ENCODE peak calls at places on chromosome 4, in ten cellular contexts. E is pancreas; Q is hepatocyte; N is suprapubic skin; X is neuronal stem cell; Y is lung; J is GM23248; I is kidney; O is CD4-positive, CD25-positive, alpha-beta regulatory T cell; F is DND-41. B is an unnamed sample. For H3K4me1, the result is how much of the 10 kb centered on the place peaks cover.

GRCh38 chr4:41124916-41125548 is 89.3 kb downstream of the APBB2 start:
- DNase-seq in E (no peak), Q (no peak), N (no peak), X (no peak), Y (peak), J (peak), I (no peak), O (no peak), F (no peak), B (no peak)

GRCh38 chr4:169439244-169439643 is 168.5 kb upstream of the SH3RF1 start:
- DNase-seq in E (no peak), Q (no peak), N (no peak), X (no peak), Y (no peak), J (no peak), I (no peak), O (no peak), F (no peak), B (no peak)

GRCh38 chr4:152064753-152065152 is 303.9 kb upstream of the GATB start:
- DNase-seq in E (no peak), Q (no peak), N (no peak), X (no peak), Y (no peak), J (no peak), I (no peak), O (no peak), F (no peak), B (no peak)

GRCh38 chr4:21476753-21477152 is 471.8 kb downstream of the KCNIP4 start:
- DNase-seq in E (no peak), Q (peak), N (no peak), X (peak), Y (no peak), J (peak), I (no peak), O (no peak), F (peak), B (no peak)

GRCh38 chr4:141329174-141329569 is 108.5 kb downstream of the ZNF330 start:
- DNase-seq in E (no peak), Q (no peak), N (no peak), X (no peak), Y (no peak), J (peak), I (no peak), O (no peak), F (no peak), B (no peak)

GRCh38 chr4:83875437-83875836 is 339.5 kb downstream of the GPAT3 start:
- DNase-seq in E (no peak), Q (no peak), N (no peak), X (no peak), Y (no peak), J (no peak), I (no peak), O (no peak), F (no peak), B (no peak)

GRCh38 chr4:138875886-138876608 is 139.5 kb upstream of the NOCT start:
- DNase-seq in E (no peak), Q (no peak), N (no peak), X (no peak), Y (no peak), J (peak), I (no peak), O (no peak), F (no peak), B (no peak)

GRCh38 chr4:151198748-151199147 is 78.2 kb upstream of the PRSS48 start:
- DNase-seq in E (no peak), Q (no peak), N (no peak), X (no peak), Y (no peak), J (peak), I (no peak), O (no peak), F (no peak), B (no peak)

GRCh38 chr4:108345862-108346530 is 177.3 kb upstream of the LEF1 start:
- DNase-seq in E (no peak), Q (no peak), N (no peak), X (no peak), Y (no peak), J (peak), I (no peak), O (no peak), F (no peak), B (no peak)

GRCh38 chr4:100895572-100896197 is 377.9 kb upstream of the EMCN start:
- DNase-seq in E (no peak), Q (no peak), N (no peak), X (no peak), Y (no peak), J (peak), I (no peak), O (no peak), F (no peak), B (no peak)

GRCh38 chr4:54090804-54091623 is 8.9 kb upstream of the GSX2 start:
- DNase-seq in E (peak), Q (peak), N (no peak), X (no peak), Y (no peak), J (peak), I (peak), O (no peak), F (no peak), B (peak)

GRCh38 chr4:140720387-140721087 is 35.6 kb downstream of the TBC1D9 start:
- DNase-seq in E (no peak), Q (no peak), N (no peak), X (no peak), Y (no peak), J (no peak), I (peak), O (no peak), F (no peak), B (no peak)

GRCh38 chr4:187491959-187492358 is 503.6 kb upstream of the ZFP42 start:
- DNase-seq in E (no peak), Q (no peak), N (no peak), X (no peak), Y (no peak), J (no peak), I (no peak), O (no peak), F (no peak), B (no peak)

GRCh38 chr4:40750461-40751258 is 905 bp downstream of the NSUN7 start:
- DNase-seq in E (peak), Q (peak), N (no peak), X (peak), Y (peak), J (peak), I (no peak), O (no peak), F (no peak), B (no peak)

GRCh38 chr4:1167244-1167949 is 5.0 kb downstream of the SPON2 start:
- DNase-seq in E (peak), Q (peak), N (peak), X (peak), Y (peak), J (peak), I (peak), O (peak), F (peak), B (peak)

GRCh38 chr4:158315706-158316105 is 105.4 kb downstream of the TMEM144 start:
- DNase-seq in E (no peak), Q (no peak), N (no peak), X (no peak), Y (no peak), J (peak), I (no peak), O (no peak), F (no peak), B (no peak)

GRCh38 chr4:111879539-111879938 is 265.7 kb upstream of the FAM241A start:
- DNase-seq in E (no peak), Q (no peak), N (no peak), X (no peak), Y (no peak), J (no peak), I (no peak), O (no peak), F (no peak), B (no peak)

GRCh38 chr4:42488114-42488513 is 90.8 kb downstream of the SHISA3 start:
- DNase-seq in E (no peak), Q (no peak), N (no peak), X (no peak), Y (no peak), J (no peak), I (no peak), O (no peak), F (no peak), B (no peak)

GRCh38 chr4:42489095-42489494 is 91.8 kb downstream of the SHISA3 start:
- DNase-seq in E (no peak), Q (no peak), N (no peak), X (no peak), Y (no peak), J (no peak), I (no peak), O (no peak), F (no peak), B (no peak)

GRCh38 chr4:42487230-42487629 is 89.9 kb downstream of the SHISA3 start:
- DNase-seq in E (no peak), Q (no peak), N (no peak), X (no peak), Y (no peak), J (no peak), I (no peak), O (no peak), F (no peak), B (no peak)

GRCh38 chr4:42488554-42488953 is 91.3 kb downstream of the SHISA3 start:
- DNase-seq in E (no peak), Q (no peak), N (no peak), X (no peak), Y (no peak), J (no peak), I (no peak), O (no peak), F (no peak), B (no peak)

GRCh38 chr4:42490015-42490414 is 92.7 kb downstream of the SHISA3 start:
- DNase-seq in E (no peak), Q (no peak), N (no peak), X (no peak), Y (no peak), J (no peak), I (no peak), O (no peak), F (no peak), B (no peak)
- H3K4me1 ChIP-seq in E (under half), Q (under half), N (under half), X (under half), Y (under half), J (under half), I (under half), O (under half), F (under half), B (under half)

DNA sequence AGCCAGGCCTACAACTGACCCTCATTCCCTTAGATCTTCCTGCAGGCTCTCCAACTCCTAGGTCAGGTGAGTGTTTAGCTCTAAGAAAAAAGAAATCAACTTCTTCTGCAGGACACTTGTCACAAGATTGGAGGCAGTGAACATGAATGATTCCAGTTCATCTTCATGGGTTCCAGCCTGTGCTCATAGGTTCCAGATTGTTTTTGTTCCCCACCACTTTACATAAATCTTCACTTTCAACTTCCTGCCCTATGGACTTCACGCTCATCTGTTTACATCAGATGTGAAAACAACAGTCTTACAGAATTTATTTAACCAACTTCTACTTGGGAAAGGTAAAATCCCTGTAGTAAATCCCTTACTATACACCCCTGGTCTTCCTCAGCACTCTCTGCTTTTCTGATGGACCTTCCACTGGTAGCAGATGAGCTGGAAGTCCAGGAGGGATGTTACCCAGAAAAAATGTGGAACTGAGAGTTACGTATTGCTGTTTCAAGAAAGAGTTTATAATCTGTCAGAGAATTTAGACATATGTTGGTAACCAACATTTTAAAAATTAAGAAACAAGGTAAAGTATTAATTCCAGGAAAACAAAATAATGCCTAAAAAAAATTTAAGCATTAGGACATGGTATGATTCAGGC is 62.4 kb downstream of the ANAPC10 start:
- DNase-seq in E (no peak), Q (no peak), N (no peak), X (no peak), Y (no peak), J (no peak), I (no peak), O (no peak), F (no peak), B (no peak)
- H3K27ac ChIP-seq in E (no peak), Q (no peak), N (no peak), X (no peak), Y (no peak), J (no peak), I (no peak), O (no peak), F (peak), B (no peak)

GRCh38 chr4:98512918-98513317 is 145.5 kb downstream of the TSPAN5 start:
- DNase-seq in E (no peak), Q (no peak), N (no peak), X (no peak), Y (no peak), J (no peak), I (no peak), O (no peak), F (no peak), B (no peak)
- H3K4me1 ChIP-seq in E (under half), Q (half or more), N (under half), X (under half), Y (under half), J (half or more), I (under half), O (under half), F (under half), B (under half)

GRCh38 chr4:181792641-181793612 is 450.3 kb upstream of the TENM3 start:
- DNase-seq in E (no peak), Q (no peak), N (no peak), X (no peak), Y (no peak), J (no peak), I (no peak), O (no peak), F (no peak), B (no peak)
- H3K27ac ChIP-seq in E (no peak), Q (no peak), N (no peak), X (no peak), Y (no peak), J (no peak), I (no peak), O (no peak), F (no peak), B (no peak)

GRCh38 chr4:6811165-6811564 is 28.6 kb downstream of the KIAA0232 start:
- DNase-seq in E (no peak), Q (no peak), N (no peak), X (no peak), Y (no peak), J (no peak), I (no peak), O (no peak), F (no peak), B (no peak)

GRCh38 chr4:6819295-6819694 is 36.8 kb downstream of the KIAA0232 start:
- DNase-seq in E (no peak), Q (no peak), N (no peak), X (no peak), Y (no peak), J (no peak), I (no peak), O (no peak), F (no peak), B (no peak)

GRCh38 chr4:6808259-6808658 is 25.7 kb downstream of the KIAA0232 start:
- DNase-seq in E (no peak), Q (no peak), N (no peak), X (no peak), Y (no peak), J (no peak), I (no peak), O (no peak), F (no peak), B (no peak)

GRCh38 chr4:6815029-6815836 is 32.7 kb downstream of the KIAA0232 start:
- DNase-seq in E (no peak), Q (no peak), N (no peak), X (no peak), Y (no peak), J (no peak), I (no peak), O (no peak), F (no peak), B (no peak)

GRCh38 chr4:6813725-6814124 is 31.2 kb downstream of the KIAA0232 start:
- DNase-seq in E (no peak), Q (no peak), N (no peak), X (no peak), Y (no peak), J (no peak), I (no peak), O (no peak), F (no peak), B (no peak)
- H3K4me1 ChIP-seq in E (under half), Q (under half), N (under half), X (under half), Y (under half), J (under half), I (under half), O (under half), F (under half), B (under half)